ENCODE peak calls at places on chromosome 6, in ten cellular contexts. W, U, F, Q, R, X, J, T, A and S are unnamed samples.

GRCh38 chr6:63636516-63636968 is 940 bp downstream of the PHF3 start:
- DNase-seq in R (no peak), X (peak), Q (no peak), J (peak), W (peak), T (peak), F (peak), U (peak), A (peak), S (no peak)

GRCh38 chr6:1267057-1267732 is 44.7 kb upstream of the FOXQ1 start:
- DNase-seq in R (no peak), W (no peak), U (no peak), J (no peak), Q (no peak), F (no peak), A (peak), X (no peak), T (no peak), S (no peak)

GRCh38 chr6:111201155-111201554 is 113.9 kb downstream of the SLC16A10 start:
- DNase-seq in J (no peak), Q (no peak), T (no peak), X (no peak), W (no peak), U (no peak), A (no peak), F (no peak), R (no peak), S (no peak)

GRCh38 chr6:146864300-146864699 is 265.5 kb downstream of the ADGB start:
- DNase-seq in R (no peak), W (no peak), U (no peak), F (no peak), A (no peak), Q (no peak), J (no peak), T (no peak), X (no peak), S (no peak)

GRCh38 chr6:70668499-70668812 is 773 bp downstream of the SMAP1 start:
- DNase-seq in Q (no peak), W (peak), X (peak), A (peak), U (no peak), J (no peak), T (no peak), R (no peak), F (peak), S (no peak)

GRCh38 chr6:11830105-11830504 is 51.5 kb upstream of the ADTRP start:
- DNase-seq in A (no peak), W (no peak), F (peak), R (no peak), U (no peak), T (no peak), Q (no peak), J (no peak), X (peak), S (no peak)

GRCh38 chr6:99458319-99458718 is 33.2 kb upstream of the PNISR start:
- DNase-seq in W (no peak), Q (no peak), A (peak), T (no peak), X (no peak), U (no peak), J (no peak), F (peak), R (no peak), S (no peak)

GRCh38 chr6:77926198-77926752 is 273.4 kb downstream of the MEI4 start:
- DNase-seq in F (peak), A (no peak), T (no peak), J (no peak), W (no peak), Q (no peak), U (no peak), R (no peak), X (no peak), S (no peak)

GRCh38 chr6:146265051-146265450 is 236.2 kb downstream of the GRM1 start:
- DNase-seq in R (no peak), U (no peak), Q (no peak), X (no peak), J (no peak), W (no peak), A (peak), F (no peak), T (no peak), S (no peak)

GRCh38 chr6:223763-224162 is 68.5 kb upstream of the DUSP22 start:
- DNase-seq in X (no peak), J (no peak), U (no peak), Q (no peak), R (no peak), T (no peak), A (peak), W (no peak), F (no peak), S (no peak)

GRCh38 chr6:77178821-77179220 is 284.5 kb downstream of the HTR1B start:
- DNase-seq in X (no peak), A (peak), F (peak), W (no peak), U (no peak), J (no peak), T (no peak), Q (no peak), R (no peak), S (no peak)

GRCh38 chr6:5471044-5471443 is 209.7 kb downstream of the FARS2 start:
- DNase-seq in X (peak), F (peak), J (peak), W (peak), T (peak), Q (no peak), R (no peak), U (peak), A (peak), S (no peak)

GRCh38 chr6:151388997-151389639 is 2.2 kb downstream of the ZBTB2 start:
- DNase-seq in A (no peak), U (no peak), T (no peak), R (no peak), J (no peak), F (no peak), W (no peak), X (no peak), Q (no peak), S (no peak)

DNA sequence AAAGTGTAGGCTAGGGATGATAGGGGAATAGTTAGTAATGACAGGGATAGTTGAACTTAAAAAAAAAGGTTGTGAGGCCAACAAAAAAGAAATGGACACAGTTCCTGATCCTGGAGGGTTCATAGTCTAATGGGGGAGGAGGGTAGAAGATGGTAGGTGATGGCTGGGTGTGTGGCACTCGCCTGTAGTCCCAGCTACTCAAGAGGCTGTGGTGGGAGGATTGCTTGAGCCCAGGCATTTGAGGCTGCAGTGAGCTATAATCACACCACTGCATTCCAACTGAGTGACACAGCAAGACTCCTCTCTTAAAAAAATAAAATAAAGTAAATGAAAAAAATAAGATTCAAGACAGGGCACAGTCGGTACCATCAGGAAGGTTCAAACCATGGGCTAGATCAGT is 2.4 kb upstream of the MICB start:
- DNase-seq in J (no peak), W (no peak), X (no peak), R (no peak), Q (no peak), U (no peak), T (no peak), A (peak), F (no peak), S (no peak)
- H3K4me3 ChIP-seq in J (peak), W (peak), X (no peak), R (no peak), Q (no peak), U (no peak), T (no peak), A (peak), F (no peak), S (no peak)

DNA sequence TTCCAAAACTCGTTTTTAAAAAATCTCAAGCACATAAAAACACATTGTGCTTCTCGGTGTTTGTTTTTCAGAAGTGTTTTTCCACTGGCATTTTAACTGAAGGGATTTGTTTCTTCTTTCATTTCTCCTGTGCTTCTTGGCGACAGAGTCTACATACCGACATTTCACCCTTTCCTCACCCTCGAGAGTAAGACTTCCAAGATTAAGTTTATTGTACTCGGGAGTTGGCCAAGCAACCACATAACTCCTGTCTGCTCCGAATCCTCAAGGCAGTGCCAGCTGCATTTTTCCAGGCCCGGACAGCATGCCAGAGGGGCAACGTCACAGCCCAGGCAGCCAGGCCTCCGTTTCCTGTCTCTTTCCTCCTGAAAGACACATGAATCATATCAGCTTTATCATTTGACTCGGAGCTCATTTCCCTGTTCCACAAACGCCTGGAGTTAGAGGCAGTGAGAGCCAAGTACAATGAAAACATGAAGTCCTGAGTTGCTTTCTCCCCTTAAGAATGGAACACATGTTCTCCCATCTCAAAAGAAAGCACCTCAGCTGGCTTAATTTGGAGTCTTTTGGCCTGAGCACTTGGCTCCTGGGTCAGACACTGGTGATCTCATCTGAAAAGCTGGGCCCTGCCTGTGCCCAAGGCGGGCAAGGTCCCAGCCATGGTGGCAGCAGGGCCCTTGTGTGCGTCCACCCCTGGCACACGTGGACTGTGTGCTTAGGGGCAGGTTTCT is 23.2 kb upstream of the FAM50B start:
- DNase-seq in F (no peak), T (peak), J (peak), A (peak), R (peak), Q (peak), X (peak), U (peak), W (no peak), S (peak)
- H3K4me3 ChIP-seq in F (no peak), T (no peak), J (peak), A (peak), R (peak), Q (peak), X (no peak), U (no peak), W (no peak), S (no peak)

GRCh38 chr6:28810655-28811053 is 113.1 kb downstream of the TRIM27 start:
- DNase-seq in A (no peak), U (no peak), R (no peak), W (no peak), T (no peak), J (no peak), F (no peak), Q (no peak), X (no peak), S (no peak)

GRCh38 chr6:28809947-28810654 is 113.7 kb downstream of the TRIM27 start:
- DNase-seq in T (no peak), Q (no peak), J (no peak), A (peak), F (peak), X (no peak), W (no peak), U (no peak), R (no peak), S (no peak)

GRCh38 chr6:28811873-28812272 is 111.9 kb downstream of the TRIM27 start:
- DNase-seq in J (no peak), R (no peak), U (no peak), A (no peak), W (no peak), Q (no peak), X (no peak), T (no peak), F (no peak), S (no peak)

GRCh38 chr6:28814032-28814976 is 109.5 kb downstream of the TRIM27 start:
- DNase-seq in Q (no peak), A (no peak), X (no peak), J (no peak), U (no peak), F (peak), R (no peak), T (no peak), W (no peak), S (no peak)

DNA sequence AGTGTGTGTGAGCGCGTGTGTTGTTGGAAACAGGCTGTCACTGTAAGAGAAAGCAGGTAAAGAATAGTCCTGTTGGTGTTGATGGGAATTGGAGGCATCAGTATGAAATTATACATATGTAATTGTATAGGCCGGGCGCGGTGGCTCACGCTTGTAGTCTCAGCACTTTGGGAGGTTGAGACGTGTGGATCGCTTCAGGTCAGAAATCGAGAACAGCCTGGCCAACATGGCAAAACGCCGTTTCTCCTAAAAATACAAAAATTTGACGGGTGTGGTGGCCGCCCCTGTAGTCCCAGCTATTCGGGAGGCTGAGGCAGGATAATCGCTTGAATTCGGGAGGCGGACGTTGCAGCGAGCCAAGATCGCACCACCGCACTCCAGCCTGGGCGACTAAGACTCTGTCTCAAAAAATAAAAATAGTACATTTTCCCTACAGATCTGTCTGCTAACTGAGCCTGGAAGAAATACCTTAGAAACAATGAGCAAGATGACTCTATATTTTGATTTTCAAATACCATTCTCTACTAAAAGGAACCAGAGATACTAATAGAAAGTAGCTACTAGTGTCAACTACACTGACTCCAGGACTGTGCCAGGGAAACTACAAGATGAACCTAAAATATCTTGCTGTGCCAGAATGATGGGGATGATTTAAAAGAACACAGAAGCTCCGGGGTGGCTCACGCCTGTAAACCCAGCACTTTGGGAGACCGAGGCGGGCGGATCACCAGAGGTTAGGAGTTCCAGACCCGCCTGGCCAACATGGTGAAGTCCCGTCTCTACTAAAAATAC is 110.8 kb downstream of the TRIM27 start:
- DNase-seq in T (no peak), J (no peak), U (no peak), R (no peak), Q (no peak), W (no peak), A (no peak), X (no peak), F (no peak), S (no peak)
- H3K4me3 ChIP-seq in T (no peak), J (no peak), U (peak), R (no peak), Q (no peak), W (no peak), A (no peak), X (no peak), F (no peak), S (no peak)

DNA sequence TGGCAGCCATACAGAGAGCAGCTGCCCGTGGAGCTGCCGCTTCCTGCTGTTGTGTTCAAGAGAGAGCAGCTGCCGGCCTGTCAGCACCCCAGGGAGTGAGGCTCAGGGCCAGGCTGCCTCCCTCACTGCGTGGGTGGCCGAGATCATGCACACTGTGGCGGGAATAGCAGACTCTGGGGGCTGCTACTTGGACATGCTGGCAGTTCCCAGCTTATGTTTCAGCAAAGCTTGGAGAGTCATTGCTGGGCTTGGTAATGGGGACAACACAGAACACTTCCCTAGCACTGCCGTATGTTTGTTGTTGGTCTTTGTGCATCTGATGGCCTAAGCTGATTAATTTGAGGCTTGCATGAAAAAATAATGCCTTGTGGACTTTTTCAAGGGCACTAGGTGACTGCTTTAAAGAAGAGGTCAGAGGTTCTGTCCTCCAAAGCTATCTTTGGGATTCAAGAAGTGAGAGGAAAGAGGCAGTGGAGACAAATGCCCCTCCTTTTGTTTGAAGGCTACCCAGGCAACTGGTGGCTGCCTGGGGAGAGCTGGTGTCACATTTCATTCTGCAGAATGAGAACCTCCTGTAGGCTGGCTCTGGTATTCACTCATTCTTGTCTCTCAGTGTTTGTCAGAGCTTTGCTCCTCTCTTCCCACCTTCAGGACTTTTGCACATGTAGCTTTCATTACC is 18.8 kb downstream of the MRAP2 start:
- DNase-seq in X (peak), W (no peak), R (no peak), J (peak), F (peak), T (peak), Q (no peak), U (peak), A (peak), S (no peak)
- H3K4me3 ChIP-seq in X (no peak), W (no peak), R (no peak), J (no peak), F (peak), T (no peak), Q (peak), U (no peak), A (peak), S (no peak)

GRCh38 chr6:119148825-119149525 is 70.5 kb upstream of the FAM184A start:
- DNase-seq in Q (no peak), R (no peak), J (no peak), X (no peak), W (no peak), T (no peak), A (peak), F (no peak), U (no peak), S (no peak)
- H3K4me3 ChIP-seq in Q (no peak), R (no peak), J (no peak), X (no peak), W (no peak), T (no peak), A (peak), F (no peak), U (no peak), S (no peak)

GRCh38 chr6:150369408-150369807 is 596 bp downstream of the IYD start:
- DNase-seq in J (no peak), A (no peak), T (no peak), X (no peak), Q (no peak), F (no peak), W (no peak), U (no peak), R (no peak), S (no peak)
- H3K4me3 ChIP-seq in J (no peak), A (no peak), T (no peak), X (no peak), Q (no peak), F (no peak), W (no peak), U (no peak), R (no peak), S (no peak)

GRCh38 chr6:26578741-26579140 is 18.0 kb upstream of the ABT1 start:
- DNase-seq in J (no peak), X (no peak), A (no peak), Q (no peak), W (no peak), T (no peak), U (no peak), F (no peak), R (no peak), S (no peak)

GRCh38 chr6:26576929-26577719 is 19.6 kb upstream of the ABT1 start:
- DNase-seq in A (peak), Q (no peak), T (peak), R (no peak), J (peak), U (peak), W (peak), X (no peak), F (no peak), S (no peak)

GRCh38 chr6:26578279-26578678 is 18.5 kb upstream of the ABT1 start:
- DNase-seq in R (no peak), Q (no peak), T (no peak), U (no peak), W (no peak), F (no peak), J (no peak), X (no peak), A (no peak), S (no peak)

GRCh38 chr6:26576407-26576843 is 20.3 kb upstream of the ABT1 start:
- DNase-seq in X (no peak), W (no peak), J (no peak), A (no peak), U (no peak), T (no peak), F (no peak), Q (no peak), R (no peak), S (no peak)

GRCh38 chr6:26577720-26578072 is 19.1 kb upstream of the ABT1 start:
- DNase-seq in T (no peak), X (no peak), F (no peak), Q (no peak), J (no peak), A (no peak), W (no peak), R (no peak), U (no peak), S (no peak)
- H3K4me3 ChIP-seq in T (peak), X (no peak), F (peak), Q (peak), J (peak), A (peak), W (peak), R (peak), U (no peak), S (peak)